ENCODE peak calls at places on chromosome 14, in seven cellular contexts. O is esophagus squamous epithelium, W is thyroid gland, T is IMR-90, G is tibial artery, S is H9, F is lower lobe of right lung. E is an unnamed sample.
A peak's percentile ranks its signal among the peaks of the same experiment; 100 is the strongest.

GRCh38 chr14:69573841-69574265 is 818 bp downstream of the CCDC177 start:
- DNase-seq in O (no peak), W (no peak), T (no peak), G (no peak), S (peak; percentile 53), F (no peak), E (no peak)

GRCh38 chr14:60488175-60488574 is 2.3 kb upstream of the C14orf39 start:
- DNase-seq in O (no peak), W (no peak), T (no peak), G (no peak), S (no peak), F (no peak), E (no peak)

GRCh38 chr14:80390911-80391310 is 179.6 kb upstream of the DIO2 start:
- DNase-seq in O (no peak), W (no peak), T (peak; percentile 51), G (no peak), S (no peak), F (no peak), E (no peak)

GRCh38 chr14:100623961-100624360 is 36.7 kb upstream of the BEGAIN start:
- DNase-seq in O (no peak), W (no peak), T (no peak), G (peak; percentile 37), S (no peak), F (peak; percentile 11), E (no peak)

GRCh38 chr14:34051966-34052657 is 101.2 kb upstream of the EGLN3 start:
- DNase-seq in O (no peak), W (no peak), T (no peak), G (no peak), S (no peak), F (no peak), E (no peak)

GRCh38 chr14:73651005-73651404 is 6.2 kb downstream of the DNAL1 start:
- DNase-seq in O (no peak), W (no peak), T (no peak), G (no peak), S (no peak), F (no peak), E (no peak)

GRCh38 chr14:37447883-37448391 is 147.1 kb downstream of the FOXA1 start:
- DNase-seq in O (no peak), W (no peak), T (no peak), G (no peak), S (no peak), F (no peak), E (no peak)

GRCh38 chr14:77044776-77045569 is 16.5 kb upstream of the IRF2BPL start:
- DNase-seq in O (no peak), W (no peak), T (no peak), G (no peak), S (no peak), F (no peak), E (no peak)

GRCh38 chr14:60349663-60350365 is 100.8 kb downstream of the PPM1A start:
- DNase-seq in O (no peak), W (peak; percentile 13), T (peak; percentile 56), G (no peak), S (peak; percentile 41), F (no peak), E (no peak)

GRCh38 chr14:75259510-75259855 is 19.1 kb upstream of the FOS start:
- DNase-seq in O (no peak), W (no peak), T (peak; percentile 77), G (no peak), S (no peak), F (no peak), E (no peak)

GRCh38 chr14:76773188-76773885 is 12.1 kb downstream of the VASH1 start:
- DNase-seq in O (no peak), W (peak; percentile 31), T (peak; percentile 82), G (peak; percentile 93), S (peak; percentile 25), F (peak; percentile 81), E (peak; percentile 95)

GRCh38 chr14:93683241-93683640 is 105.0 kb downstream of the PRIMA1 start:
- DNase-seq in O (no peak), W (no peak), T (no peak), G (no peak), S (peak; percentile 79), F (no peak), E (no peak)

GRCh38 chr14:73491256-73491976 is 683 bp downstream of the RIOX1 start:
- DNase-seq in O (no peak), W (peak; percentile 62), T (peak; percentile 64), G (peak; percentile 79), S (peak; percentile 62), F (peak; percentile 78), E (peak; percentile 49)

GRCh38 chr14:60161176-60162107 is 3.8 kb downstream of the DHRS7 start:
- DNase-seq in O (no peak), W (no peak), T (peak; percentile 18), G (no peak), S (peak; percentile 48), F (no peak), E (peak; percentile 68)

GRCh38 chr14:37047226-37047625 is 125.2 kb downstream of the SLC25A21 start:
- DNase-seq in O (no peak), W (no peak), T (no peak), G (no peak), S (no peak), F (no peak), E (no peak)

GRCh38 chr14:21078726-21079125 is 8.6 kb downstream of the ARHGEF40 start:
- DNase-seq in O (no peak), W (no peak), T (no peak), G (no peak), S (no peak), F (no peak), E (no peak)

GRCh38 chr14:92022036-92022435 is 17.8 kb downstream of the TRIP11 start:
- DNase-seq in O (no peak), W (no peak), T (no peak), G (no peak), S (no peak), F (no peak), E (no peak)

GRCh38 chr14:72657214-72657921 is 236.5 kb downstream of the DPF3 start:
- DNase-seq in O (no peak), W (no peak), T (peak; percentile 50), G (no peak), S (no peak), F (no peak), E (no peak)

GRCh38 chr14:20516921-20517320 is 11.6 kb downstream of the RNASE10 start:
- DNase-seq in O (no peak), W (no peak), T (peak; percentile 89), G (no peak), S (no peak), F (no peak), E (no peak)

GRCh38 chr14:99571303-99571986 is 32.6 kb downstream of the CCDC85C start:
- DNase-seq in O (no peak), W (no peak), T (no peak), G (no peak), S (no peak), F (no peak), E (no peak)

GRCh38 chr14:41541333-41541732 is 65.3 kb upstream of the LRFN5 start:
- DNase-seq in O (no peak), W (no peak), T (no peak), G (no peak), S (no peak), F (no peak), E (no peak)

GRCh38 chr14:50082784-50083466 is 33.4 kb downstream of the VCPKMT start:
- DNase-seq in O (no peak), W (no peak), T (peak; percentile 86), G (no peak), S (no peak), F (no peak), E (peak; percentile 79)

GRCh38 chr14:24398298-24398942 is 383 bp upstream of the NYNRIN start:
- DNase-seq in O (no peak), W (peak; percentile 34), T (no peak), G (no peak), S (peak; percentile 70), F (no peak), E (no peak)

GRCh38 chr14:93137864-93138263 is 22.1 kb upstream of the ITPK1 start:
- DNase-seq in O (no peak), W (peak; percentile 89), T (peak; percentile 12), G (no peak), S (peak; percentile 57), F (peak; percentile 73), E (no peak)

GRCh38 chr14:70893842-70894237 is 13.4 kb upstream of the PCNX1 start:
- DNase-seq in O (no peak), W (no peak), T (no peak), G (no peak), S (no peak), F (no peak), E (no peak)
- TF ChIP-seq CTCF in O (no peak), W (no peak), T (no peak), G (no peak), S (no peak), F (no peak), E (no peak)

GRCh38 chr14:67335781-67336180 is 23.8 kb downstream of the ATP6V1D start:
- DNase-seq in O (no peak), W (no peak), T (peak; percentile 27), G (no peak), S (no peak), F (no peak), E (no peak)
- TF ChIP-seq CTCF in O (no peak), W (peak; percentile 4), T (peak; percentile 39), G (no peak), S (peak; percentile 76), F (peak; percentile 30), E (peak; percentile 29)

GRCh38 chr14:90760591-90761316 is 55.5 kb downstream of the TTC7B start:
- DNase-seq in O (no peak), W (no peak), T (peak; percentile 33), G (no peak), S (peak; percentile 39), F (no peak), E (no peak)
- TF ChIP-seq CTCF in O (peak; percentile 38), W (peak; percentile 3), T (peak; percentile 49), G (no peak), S (peak; percentile 87), F (peak; percentile 58), E (peak; percentile 77)

GRCh38 chr14:88439088-88439487 is 53.6 kb downstream of the SPATA7 start:
- DNase-seq in O (no peak), W (no peak), T (no peak), G (no peak), S (no peak), F (no peak), E (no peak)

GRCh38 chr14:88437659-88438058 is 52.2 kb downstream of the SPATA7 start:
- DNase-seq in O (no peak), W (no peak), T (no peak), G (no peak), S (no peak), F (no peak), E (no peak)
- TF ChIP-seq CTCF in O (no peak), W (no peak), T (peak; percentile 32), G (no peak), S (no peak), F (no peak), E (no peak)

GRCh38 chr14:104827173-104828055 is 26.5 kb downstream of the ZBTB42 start:
- DNase-seq in O (no peak), W (peak; percentile 53), T (peak; percentile 32), G (peak; percentile 73), S (peak; percentile 94), F (peak; percentile 65), E (no peak)
- TF ChIP-seq CTCF in O (peak; percentile 46), W (peak; percentile 26), T (peak; percentile 49), G (peak; percentile 23), S (peak; percentile 77), F (peak; percentile 43), E (peak; percentile 74)